ENCODE peak calls at places on chromosomes 16 and 17, in eight cellular contexts. One of them, this sample, is unnamed.

GRCh38 chr17:80791758-80792284 is 199.8 kb upstream of the CHMP6 start:
- DNase-seq in GM12865: peak; percentile 70
- DNase-seq in fibroblast of lung: peak; percentile 99
- DNase-seq in kidney: peak; percentile 84
- DNase-seq in GM12864: no peak
- DNase-seq in nephron progenitor cell: no peak
- DNase-seq in astrocyte of the spinal cord: peak; percentile 96
- DNase-seq in upper lobe of right lung: no peak
- DNase-seq in this sample: no peak

GRCh38 chr16:23943604-23944003 is 107.8 kb downstream of the PRKCB start:
- DNase-seq in fibroblast of lung: no peak
- DNase-seq in GM12865: no peak
- DNase-seq in kidney: no peak
- DNase-seq in GM12864: no peak
- DNase-seq in astrocyte of the spinal cord: no peak
- DNase-seq in nephron progenitor cell: no peak
- DNase-seq in upper lobe of right lung: no peak
- DNase-seq in this sample: no peak

GRCh38 chr16:89381788-89382187 is 108.6 kb downstream of the ANKRD11 start:
- DNase-seq in nephron progenitor cell: no peak
- DNase-seq in upper lobe of right lung: no peak
- DNase-seq in kidney: peak; percentile 48
- DNase-seq in GM12864: no peak
- DNase-seq in astrocyte of the spinal cord: no peak
- DNase-seq in fibroblast of lung: no peak
- DNase-seq in GM12865: no peak
- DNase-seq in this sample: no peak

GRCh38 chr17:58412910-58413630 is 4.3 kb downstream of the RNF43 start:
- DNase-seq in kidney: no peak
- DNase-seq in fibroblast of lung: peak; percentile 37
- DNase-seq in GM12864: no peak
- DNase-seq in GM12865: no peak
- DNase-seq in astrocyte of the spinal cord: no peak
- DNase-seq in nephron progenitor cell: no peak
- DNase-seq in upper lobe of right lung: no peak
- DNase-seq in this sample: no peak

GRCh38 chr17:68248886-68249872 is 1.3 kb downstream of the AMZ2 start:
- DNase-seq in GM12865: peak; percentile 61
- DNase-seq in astrocyte of the spinal cord: no peak
- DNase-seq in kidney: no peak
- DNase-seq in nephron progenitor cell: no peak
- DNase-seq in fibroblast of lung: no peak
- DNase-seq in GM12864: no peak
- DNase-seq in upper lobe of right lung: no peak
- DNase-seq in this sample: no peak

GRCh38 chr17:42675984-42676423 is 790 bp downstream of the PLEKHH3 start:
- DNase-seq in upper lobe of right lung: peak; percentile 88
- DNase-seq in astrocyte of the spinal cord: peak; percentile 47
- DNase-seq in nephron progenitor cell: peak; percentile 62
- DNase-seq in GM12865: peak; percentile 32
- DNase-seq in fibroblast of lung: peak; percentile 50
- DNase-seq in kidney: peak; percentile 88
- DNase-seq in GM12864: no peak
- DNase-seq in this sample: peak; percentile 59

GRCh38 chr17:66636111-66636510 is 198.8 kb upstream of the CACNG5 start:
- DNase-seq in fibroblast of lung: peak; percentile 73
- DNase-seq in GM12865: no peak
- DNase-seq in upper lobe of right lung: no peak
- DNase-seq in nephron progenitor cell: no peak
- DNase-seq in GM12864: no peak
- DNase-seq in kidney: no peak
- DNase-seq in astrocyte of the spinal cord: peak; percentile 86
- DNase-seq in this sample: no peak

GRCh38 chr17:63701477-63702222 is 1.7 kb upstream of the LIMD2 start:
- DNase-seq in GM12864: peak; percentile 64
- DNase-seq in nephron progenitor cell: no peak
- DNase-seq in fibroblast of lung: no peak
- DNase-seq in GM12865: peak; percentile 89
- DNase-seq in upper lobe of right lung: peak; percentile 72
- DNase-seq in astrocyte of the spinal cord: no peak
- DNase-seq in kidney: peak; percentile 76
- DNase-seq in this sample: no peak

GRCh38 chr17:35167666-35168065 is 20.0 kb downstream of the UNC45B start:
- DNase-seq in fibroblast of lung: peak; percentile 10
- DNase-seq in nephron progenitor cell: no peak
- DNase-seq in astrocyte of the spinal cord: no peak
- DNase-seq in GM12865: no peak
- DNase-seq in kidney: no peak
- DNase-seq in GM12864: no peak
- DNase-seq in upper lobe of right lung: no peak
- DNase-seq in this sample: no peak

GRCh38 chr16:49557070-49557446 is 183.5 kb downstream of the C16orf78 start:
- DNase-seq in fibroblast of lung: no peak
- DNase-seq in GM12865: no peak
- DNase-seq in astrocyte of the spinal cord: no peak
- DNase-seq in GM12864: no peak
- DNase-seq in kidney: no peak
- DNase-seq in nephron progenitor cell: peak; percentile 67
- DNase-seq in upper lobe of right lung: no peak
- DNase-seq in this sample: peak; percentile 69

GRCh38 chr17:77437017-77437416 is 296.2 kb downstream of the SEC14L1 start:
- DNase-seq in fibroblast of lung: peak; percentile 92
- DNase-seq in GM12865: no peak
- DNase-seq in GM12864: no peak
- DNase-seq in kidney: no peak
- DNase-seq in nephron progenitor cell: no peak
- DNase-seq in upper lobe of right lung: no peak
- DNase-seq in astrocyte of the spinal cord: peak; percentile 78
- DNase-seq in this sample: no peak

GRCh38 chr17:49746791-49747490 is 17.0 kb downstream of the FAM117A start:
- DNase-seq in GM12865: peak; percentile 85
- DNase-seq in fibroblast of lung: no peak
- DNase-seq in GM12864: peak; percentile 80
- DNase-seq in kidney: no peak
- DNase-seq in astrocyte of the spinal cord: no peak
- DNase-seq in nephron progenitor cell: no peak
- DNase-seq in upper lobe of right lung: no peak
- DNase-seq in this sample: no peak

GRCh38 chr16:82954224-82954929 is 327.6 kb downstream of the CDH13 start:
- DNase-seq in nephron progenitor cell: no peak
- DNase-seq in upper lobe of right lung: no peak
- DNase-seq in GM12864: no peak
- DNase-seq in fibroblast of lung: peak; percentile 48
- DNase-seq in GM12865: no peak
- DNase-seq in astrocyte of the spinal cord: peak; percentile 73
- DNase-seq in kidney: no peak
- DNase-seq in this sample: no peak

GRCh38 chr17:7330099-7331015 is 1.2 kb upstream of the NEURL4 start:
- DNase-seq in astrocyte of the spinal cord: peak; percentile 89
- DNase-seq in fibroblast of lung: peak; percentile 72
- DNase-seq in GM12864: peak; percentile 61
- DNase-seq in GM12865: peak; percentile 89
- DNase-seq in upper lobe of right lung: peak; percentile 85
- DNase-seq in nephron progenitor cell: peak; percentile 87
- DNase-seq in kidney: peak; percentile 92
- DNase-seq in this sample: peak; percentile 82

GRCh38 chr17:61310611-61311010 is 89.0 kb upstream of the TBX2 start:
- DNase-seq in fibroblast of lung: no peak
- DNase-seq in GM12865: no peak
- DNase-seq in nephron progenitor cell: no peak
- DNase-seq in upper lobe of right lung: no peak
- DNase-seq in kidney: no peak
- DNase-seq in astrocyte of the spinal cord: no peak
- DNase-seq in GM12864: no peak
- DNase-seq in this sample: no peak

GRCh38 chr16:85057212-85057889 is 29.8 kb downstream of the KIAA0513 start:
- DNase-seq in astrocyte of the spinal cord: no peak
- DNase-seq in GM12865: peak; percentile 36
- DNase-seq in upper lobe of right lung: no peak
- DNase-seq in kidney: no peak
- DNase-seq in GM12864: no peak
- DNase-seq in nephron progenitor cell: no peak
- DNase-seq in fibroblast of lung: no peak
- DNase-seq in this sample: no peak

GRCh38 chr17:41407226-41407625 is 9.8 kb upstream of the KRT31 start:
- DNase-seq in fibroblast of lung: no peak
- DNase-seq in kidney: no peak
- DNase-seq in GM12864: no peak
- DNase-seq in GM12865: no peak
- DNase-seq in astrocyte of the spinal cord: no peak
- DNase-seq in upper lobe of right lung: no peak
- DNase-seq in nephron progenitor cell: no peak
- DNase-seq in this sample: no peak

GRCh38 chr17:66625321-66625767 is 209.6 kb upstream of the CACNG5 start:
- DNase-seq in GM12865: peak; percentile 16
- DNase-seq in astrocyte of the spinal cord: peak; percentile 41
- DNase-seq in nephron progenitor cell: no peak
- DNase-seq in fibroblast of lung: peak; percentile 61
- DNase-seq in GM12864: no peak
- DNase-seq in upper lobe of right lung: no peak
- DNase-seq in kidney: no peak
- DNase-seq in this sample: no peak

DNA sequence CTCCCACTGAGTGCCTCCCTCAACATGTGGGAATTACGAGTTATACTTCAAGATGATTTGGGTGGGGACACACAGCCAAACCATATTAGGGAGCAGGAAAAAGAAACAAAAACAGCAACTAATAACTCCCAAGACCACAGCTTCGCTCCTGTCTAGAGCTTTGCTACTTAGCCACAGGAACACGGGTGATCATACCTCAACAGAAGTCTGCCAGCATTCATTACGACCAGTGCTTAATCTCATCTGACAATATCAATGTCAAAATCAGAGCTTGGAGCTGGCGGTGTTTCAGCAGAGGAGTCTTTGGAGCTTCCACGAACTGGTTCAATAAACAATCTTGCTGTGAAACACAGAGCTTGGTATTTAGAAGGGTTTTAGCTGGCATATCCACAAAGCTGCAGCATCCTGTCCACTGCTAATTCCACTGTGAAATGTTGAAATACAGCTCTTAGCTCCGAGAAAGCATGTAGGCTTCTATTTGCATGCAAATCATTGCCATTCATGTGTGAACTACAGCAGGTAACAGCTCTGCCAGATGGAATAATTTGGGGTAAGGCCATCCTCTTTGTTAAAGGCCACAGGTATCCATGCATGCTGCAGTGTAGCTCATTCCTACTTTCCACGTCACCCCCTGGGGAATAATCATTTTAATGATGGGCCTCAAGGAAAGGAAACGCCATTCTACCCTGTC is 128.4 kb upstream of the GOT2 start:
- DNase-seq in astrocyte of the spinal cord: no peak
- DNase-seq in upper lobe of right lung: no peak
- DNase-seq in GM12864: no peak
- DNase-seq in fibroblast of lung: no peak
- DNase-seq in GM12865: no peak
- DNase-seq in kidney: no peak
- DNase-seq in nephron progenitor cell: no peak
- DNase-seq in this sample: no peak
- TF ChIP-seq CTCF in astrocyte of the spinal cord: no peak
- TF ChIP-seq CTCF in upper lobe of right lung: no peak
- TF ChIP-seq CTCF in GM12864: no peak
- TF ChIP-seq CTCF in fibroblast of lung: no peak
- TF ChIP-seq CTCF in GM12865: no peak
- TF ChIP-seq CTCF in kidney: no peak
- TF ChIP-seq CTCF in nephron progenitor cell: no peak
- TF ChIP-seq CTCF in this sample: no peak

GRCh38 chr17:31508310-31509094 is 117.0 kb downstream of the RAB11FIP4 start:
- DNase-seq in GM12865: peak; percentile 84
- DNase-seq in upper lobe of right lung: no peak
- DNase-seq in nephron progenitor cell: no peak
- DNase-seq in kidney: peak; percentile 70
- DNase-seq in GM12864: peak; percentile 71
- DNase-seq in fibroblast of lung: no peak
- DNase-seq in astrocyte of the spinal cord: no peak
- DNase-seq in this sample: no peak
- TF ChIP-seq CTCF in GM12865: peak; percentile 62
- TF ChIP-seq CTCF in upper lobe of right lung: peak; percentile 16
- TF ChIP-seq CTCF in nephron progenitor cell: no peak
- TF ChIP-seq CTCF in kidney: no peak
- TF ChIP-seq CTCF in GM12864: peak; percentile 80
- TF ChIP-seq CTCF in fibroblast of lung: peak; percentile 14
- TF ChIP-seq CTCF in astrocyte of the spinal cord: peak; percentile 33
- TF ChIP-seq CTCF in this sample: peak; percentile 28

DNA sequence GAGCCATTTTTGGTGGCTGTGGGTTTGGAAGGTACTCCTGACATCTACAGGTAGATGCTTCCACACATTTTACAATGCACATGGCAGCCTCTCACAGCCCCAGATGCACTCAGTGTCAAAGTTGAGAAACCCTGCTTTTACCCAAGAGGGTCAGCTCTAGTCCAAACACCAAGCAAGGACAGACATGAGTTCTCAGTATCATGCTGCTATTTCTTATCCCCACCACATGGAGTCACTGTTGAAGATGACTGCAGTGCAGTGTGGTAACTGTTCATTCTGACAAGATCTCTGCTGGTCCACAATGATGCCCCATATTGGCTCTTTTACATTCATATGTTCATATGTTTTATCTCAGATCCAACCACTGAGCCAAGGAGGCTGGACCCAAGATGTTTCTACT is 50.5 kb upstream of the SALL1 start:
- DNase-seq in upper lobe of right lung: no peak
- DNase-seq in fibroblast of lung: no peak
- DNase-seq in GM12865: no peak
- DNase-seq in GM12864: no peak
- DNase-seq in kidney: no peak
- DNase-seq in astrocyte of the spinal cord: no peak
- DNase-seq in nephron progenitor cell: no peak
- DNase-seq in this sample: no peak
- TF ChIP-seq CTCF in upper lobe of right lung: no peak
- TF ChIP-seq CTCF in fibroblast of lung: no peak
- TF ChIP-seq CTCF in GM12865: no peak
- TF ChIP-seq CTCF in GM12864: no peak
- TF ChIP-seq CTCF in kidney: no peak
- TF ChIP-seq CTCF in astrocyte of the spinal cord: no peak
- TF ChIP-seq CTCF in nephron progenitor cell: no peak
- TF ChIP-seq CTCF in this sample: no peak

GRCh38 chr16:68592466-68593337 is 52.4 kb upstream of the CDH3 start:
- DNase-seq in kidney: no peak
- DNase-seq in astrocyte of the spinal cord: no peak
- DNase-seq in fibroblast of lung: no peak
- DNase-seq in GM12865: peak; percentile 14
- DNase-seq in GM12864: no peak
- DNase-seq in upper lobe of right lung: no peak
- DNase-seq in nephron progenitor cell: no peak
- DNase-seq in this sample: no peak
- TF ChIP-seq CTCF in kidney: peak; percentile 6
- TF ChIP-seq CTCF in astrocyte of the spinal cord: peak; percentile 28
- TF ChIP-seq CTCF in fibroblast of lung: peak; percentile 32
- TF ChIP-seq CTCF in GM12865: no peak
- TF ChIP-seq CTCF in GM12864: peak; percentile 15
- TF ChIP-seq CTCF in upper lobe of right lung: peak; percentile 36
- TF ChIP-seq CTCF in nephron progenitor cell: no peak
- TF ChIP-seq CTCF in this sample: peak; percentile 8